ENCODE peak calls at places on chromosome 14, in five cellular contexts. C is mucosa of gallbladder, O is kidney epithelial cell, T is DMS 273 treated with DMSO at 0.1 percent for 48 hours, Q is testis. A is an unnamed sample.

GRCh38 chr14:68616255-68616902 is 176.5 kb downstream of the ZFP36L1 start:
- DNase-seq in O (no peak), C (no peak), T (no peak), Q (no peak), A (no peak)

GRCh38 chr14:89921896-89922548 is 32.5 kb downstream of the EFCAB11 start:
- DNase-seq in C (no peak), O (peak; percentile 34), Q (no peak), T (no peak), A (no peak)

GRCh38 chr14:98175436-98175835 is 1096.6 kb downstream of the BCL11B start:
- DNase-seq in Q (no peak), C (no peak), O (no peak), T (no peak), A (no peak)

GRCh38 chr14:29682789-29683188 is 244.9 kb downstream of the PRKD1 start:
- DNase-seq in O (no peak), Q (no peak), T (no peak), C (no peak), A (no peak)

GRCh38 chr14:51784466-51784865 is 75.9 kb upstream of the GNG2 start:
- DNase-seq in C (no peak), O (no peak), Q (no peak), T (no peak), A (no peak)

GRCh38 chr14:80987235-80988032 is 32.0 kb downstream of the TSHR start:
- DNase-seq in T (peak; percentile 82), C (peak; percentile 67), O (peak; percentile 53), Q (peak; percentile 84), A (peak; percentile 70)

GRCh38 chr14:58960945-58961731 is 227.3 kb upstream of the DAAM1 start:
- DNase-seq in C (no peak), T (no peak), O (no peak), Q (peak; percentile 58), A (no peak)

GRCh38 chr14:71473843-71474242 is 458.4 kb upstream of the RGS6 start:
- DNase-seq in O (no peak), T (no peak), Q (no peak), C (no peak), A (no peak)

GRCh38 chr14:84859116-84859515 is 670.8 kb upstream of the FLRT2 start:
- DNase-seq in T (no peak), O (no peak), C (no peak), Q (no peak), A (no peak)

GRCh38 chr14:74801396-74801795 is 38.3 kb downstream of the YLPM1 start:
- DNase-seq in T (no peak), O (no peak), Q (no peak), C (no peak), A (no peak)

GRCh38 chr14:32201816-32202467 is at the start of gene RNU6-7:
- DNase-seq in T (peak; percentile 16), C (no peak), Q (peak; percentile 74), O (no peak), A (peak; percentile 29)

GRCh38 chr14:22024117-22024516 is 350.5 kb upstream of the OR4E1 start:
- DNase-seq in T (no peak), O (no peak), Q (no peak), C (no peak), A (no peak)

GRCh38 chr14:65360144-65360784 is 52.3 kb upstream of the FUT8 start:
- DNase-seq in C (no peak), O (no peak), Q (no peak), T (no peak), A (no peak)

GRCh38 chr14:54683882-54684794 is 117.2 kb downstream of the SAMD4A start:
- DNase-seq in T (no peak), Q (no peak), O (no peak), C (no peak), A (no peak)

GRCh38 chr14:104311358-104311757 is 173.0 kb downstream of the KIF26A start:
- DNase-seq in O (no peak), C (no peak), Q (no peak), T (no peak), A (no peak)

GRCh38 chr14:61470261-61470953 is 149.0 kb downstream of the PRKCH start:
- DNase-seq in C (no peak), Q (no peak), T (no peak), O (peak; percentile 66), A (no peak)

GRCh38 chr14:100675664-100676063 is 51.0 kb upstream of the DLK1 start:
- DNase-seq in T (no peak), Q (no peak), O (no peak), C (no peak), A (no peak)

GRCh38 chr14:104505085-104506074 is 74.2 kb upstream of the C14orf180 start:
- DNase-seq in Q (no peak), T (no peak), O (no peak), C (no peak), A (no peak)

GRCh38 chr14:59576332-59577294 is at the start of gene CCDC175:
- DNase-seq in T (peak; percentile 70), Q (peak; percentile 97), O (peak; percentile 51), C (peak; percentile 86), A (peak; percentile 93)

GRCh38 chr14:61662001-61662400 is 33.3 kb upstream of the HIF1A start:
- DNase-seq in C (no peak), T (no peak), O (no peak), Q (no peak), A (no peak)

GRCh38 chr14:49401373-49401772 is 184.8 kb downstream of the RPS29 start:
- DNase-seq in T (no peak), Q (no peak), O (no peak), C (no peak), A (no peak)

GRCh38 chr14:85599939-85600338 is 70.0 kb downstream of the FLRT2 start:
- DNase-seq in Q (no peak), C (no peak), T (no peak), O (no peak), A (no peak)

GRCh38 chr14:33063521-33063920 is 124.8 kb downstream of the NPAS3 start:
- DNase-seq in T (no peak), O (no peak), C (no peak), Q (no peak), A (no peak)

GRCh38 chr14:90239139-90239538 is 17.2 kb upstream of the PSMC1 start:
- DNase-seq in Q (no peak), O (no peak), T (no peak), C (no peak), A (no peak)

GRCh38 chr14:59570122-59570521 is 6.5 kb downstream of the CCDC175 start:
- DNase-seq in Q (no peak), O (no peak), T (peak; percentile 34), C (no peak), A (no peak)

GRCh38 chr14:22088614-22089359 is 415.2 kb upstream of the OR4E1 start:
- DNase-seq in O (no peak), Q (no peak), C (no peak), T (no peak), A (no peak)

GRCh38 chr14:30005114-30005698 is 77.6 kb upstream of the PRKD1 start:
- DNase-seq in C (no peak), O (peak; percentile 21), T (peak; percentile 33), Q (no peak), A (no peak)

GRCh38 chr14:54651018-54651351 is 84.1 kb downstream of the SAMD4A start:
- DNase-seq in Q (no peak), T (no peak), C (no peak), O (no peak), A (no peak)

GRCh38 chr14:50039734-50040400 is 76.5 kb downstream of the VCPKMT start:
- DNase-seq in C (no peak), T (no peak), Q (no peak), O (no peak), A (no peak)

GRCh38 chr14:76929927-76930326 is 98.6 kb downstream of the IRF2BPL start:
- DNase-seq in Q (peak; percentile 68), T (no peak), O (no peak), C (no peak), A (no peak)

GRCh38 chr14:91282954-91283645 is 38.6 kb upstream of the GPR68 start:
- DNase-seq in O (no peak), T (no peak), C (no peak), Q (no peak), A (no peak)

GRCh38 chr14:69701857-69702256 is 65.1 kb upstream of the SRSF5 start:
- DNase-seq in Q (no peak), C (no peak), O (no peak), T (no peak), A (no peak)

GRCh38 chr14:68552597-68552996 is 240.3 kb downstream of the ZFP36L1 start:
- DNase-seq in T (no peak), C (no peak), Q (peak; percentile 39), O (no peak), A (no peak)

A was measured in thyroid gland.